ENCODE peak calls at places on chromosome 3, in four cellular contexts. One of them, this sample, is unnamed.

GRCh38 chr3:108014943-108015342 is 75.9 kb downstream of the CD47 start:
- DNase-seq in H9: no peak
- DNase-seq in IMR-90: no peak
- DNase-seq in mesendoderm: no peak
- DNase-seq in this sample: no peak

GRCh38 chr3:179333084-179333483 is 10.3 kb downstream of the ZNF639 start:
- DNase-seq in IMR-90: no peak
- DNase-seq in mesendoderm: no peak
- DNase-seq in H9: no peak
- DNase-seq in this sample: no peak

GRCh38 chr3:66439666-66440344 is 61.0 kb downstream of the LRIG1 start:
- DNase-seq in mesendoderm: no peak
- DNase-seq in H9: no peak
- DNase-seq in IMR-90: no peak
- DNase-seq in this sample: no peak

GRCh38 chr3:47715928-47716327 is 65.8 kb downstream of the SMARCC1 start:
- DNase-seq in mesendoderm: no peak
- DNase-seq in H9: no peak
- DNase-seq in IMR-90: peak
- DNase-seq in this sample: no peak

GRCh38 chr3:2961576-2961975 is 148.6 kb downstream of the IL5RA start:
- DNase-seq in H9: no peak
- DNase-seq in IMR-90: no peak
- DNase-seq in mesendoderm: no peak
- DNase-seq in this sample: no peak

GRCh38 chr3:114216186-114216970 is 21.0 kb downstream of the ZNF80 start:
- DNase-seq in IMR-90: peak
- DNase-seq in mesendoderm: no peak
- DNase-seq in H9: no peak
- DNase-seq in this sample: no peak

GRCh38 chr3:3665546-3665945 is 133.7 kb upstream of the LRRN1 start:
- DNase-seq in H9: no peak
- DNase-seq in mesendoderm: peak
- DNase-seq in IMR-90: no peak
- DNase-seq in this sample: no peak

GRCh38 chr3:179021119-179021903 is 50.3 kb downstream of the ZMAT3 start:
- DNase-seq in H9: no peak
- DNase-seq in mesendoderm: no peak
- DNase-seq in IMR-90: no peak
- DNase-seq in this sample: no peak

GRCh38 chr3:100796556-100796955 is 87.3 kb downstream of the TFG start:
- DNase-seq in mesendoderm: peak
- DNase-seq in H9: no peak
- DNase-seq in IMR-90: peak
- DNase-seq in this sample: no peak

GRCh38 chr3:72724070-72724469 is 124.2 kb downstream of the SHQ1 start:
- DNase-seq in H9: no peak
- DNase-seq in mesendoderm: peak
- DNase-seq in IMR-90: no peak
- DNase-seq in this sample: no peak

GRCh38 chr3:165206454-165207266 is 10.5 kb upstream of the SLITRK3 start:
- DNase-seq in H9: peak
- DNase-seq in mesendoderm: peak
- DNase-seq in IMR-90: peak
- DNase-seq in this sample: peak

GRCh38 chr3:112634786-112635541 is 6.0 kb downstream of the CCDC80 start:
- DNase-seq in IMR-90: peak
- DNase-seq in H9: no peak
- DNase-seq in mesendoderm: no peak
- DNase-seq in this sample: no peak

GRCh38 chr3:86954751-86955150 is 36.2 kb downstream of the VGLL3 start:
- DNase-seq in mesendoderm: no peak
- DNase-seq in IMR-90: no peak
- DNase-seq in H9: no peak
- DNase-seq in this sample: no peak

GRCh38 chr3:27312044-27312668 is 57.0 kb downstream of the NEK10 start:
- DNase-seq in mesendoderm: peak
- DNase-seq in H9: no peak
- DNase-seq in IMR-90: peak
- DNase-seq in this sample: peak

GRCh38 chr3:106609666-106610301 is 741.0 kb upstream of the CBLB start:
- DNase-seq in mesendoderm: peak
- DNase-seq in H9: peak
- DNase-seq in IMR-90: peak
- DNase-seq in this sample: peak

GRCh38 chr3:59126436-59126835 is 76.6 kb upstream of the CFAP20DC start:
- DNase-seq in IMR-90: no peak
- DNase-seq in H9: no peak
- DNase-seq in mesendoderm: no peak
- DNase-seq in this sample: no peak

GRCh38 chr3:112499328-112499727 is at the start of gene BTLA:
- DNase-seq in mesendoderm: no peak
- DNase-seq in IMR-90: no peak
- DNase-seq in H9: no peak
- DNase-seq in this sample: no peak

GRCh38 chr3:195224156-195224979 is 46.6 kb downstream of the XXYLT1 start:
- DNase-seq in H9: no peak
- DNase-seq in IMR-90: no peak
- DNase-seq in mesendoderm: no peak
- DNase-seq in this sample: no peak

GRCh38 chr3:132135628-132136333 is 101.0 kb upstream of the CPNE4 start:
- DNase-seq in H9: peak
- DNase-seq in mesendoderm: peak
- DNase-seq in IMR-90: peak
- DNase-seq in this sample: peak

GRCh38 chr3:101936419-101937331 is 87.4 kb downstream of the NFKBIZ start:
- DNase-seq in mesendoderm: no peak
- DNase-seq in IMR-90: peak
- DNase-seq in H9: no peak
- DNase-seq in this sample: no peak

GRCh38 chr3:113223831-113224240 is 12.5 kb downstream of the BOC start:
- DNase-seq in mesendoderm: no peak
- DNase-seq in H9: no peak
- DNase-seq in IMR-90: no peak
- DNase-seq in this sample: no peak

GRCh38 chr3:128726691-128727031 is 678 bp downstream of the RAB7A start:
- DNase-seq in H9: no peak
- DNase-seq in mesendoderm: peak
- DNase-seq in IMR-90: peak
- DNase-seq in this sample: peak

GRCh38 chr3:131091768-131092167 is 65.1 kb downstream of the NEK11 start:
- DNase-seq in mesendoderm: peak
- DNase-seq in IMR-90: peak
- DNase-seq in H9: no peak
- DNase-seq in this sample: no peak

GRCh38 chr3:110654820-110655522 is 416.6 kb upstream of the NECTIN3 start:
- DNase-seq in mesendoderm: no peak
- DNase-seq in H9: no peak
- DNase-seq in IMR-90: no peak
- DNase-seq in this sample: no peak

GRCh38 chr3:119795849-119796248 is 13.9 kb downstream of the NR1I2 start:
- DNase-seq in IMR-90: no peak
- DNase-seq in mesendoderm: no peak
- DNase-seq in H9: no peak
- DNase-seq in this sample: no peak

GRCh38 chr3:119794971-119795612 is 13.2 kb downstream of the NR1I2 start:
- DNase-seq in H9: peak
- DNase-seq in IMR-90: no peak
- DNase-seq in mesendoderm: peak
- DNase-seq in this sample: peak

GRCh38 chr3:119792270-119792669 is 10.4 kb downstream of the NR1I2 start:
- DNase-seq in mesendoderm: no peak
- DNase-seq in IMR-90: no peak
- DNase-seq in H9: no peak
- DNase-seq in this sample: no peak

GRCh38 chr3:119796368-119796767 is 14.5 kb downstream of the NR1I2 start:
- DNase-seq in IMR-90: no peak
- DNase-seq in H9: no peak
- DNase-seq in mesendoderm: no peak
- DNase-seq in this sample: no peak

GRCh38 chr3:119794401-119794800 is 12.5 kb downstream of the NR1I2 start:
- DNase-seq in mesendoderm: no peak
- DNase-seq in H9: no peak
- DNase-seq in IMR-90: no peak
- DNase-seq in this sample: no peak
- H2AK5ac ChIP-seq in mesendoderm: no peak
- H2AK5ac ChIP-seq in H9: no peak
- H2AK5ac ChIP-seq in IMR-90: no peak
- H2AK5ac ChIP-seq in this sample: no peak

DNA sequence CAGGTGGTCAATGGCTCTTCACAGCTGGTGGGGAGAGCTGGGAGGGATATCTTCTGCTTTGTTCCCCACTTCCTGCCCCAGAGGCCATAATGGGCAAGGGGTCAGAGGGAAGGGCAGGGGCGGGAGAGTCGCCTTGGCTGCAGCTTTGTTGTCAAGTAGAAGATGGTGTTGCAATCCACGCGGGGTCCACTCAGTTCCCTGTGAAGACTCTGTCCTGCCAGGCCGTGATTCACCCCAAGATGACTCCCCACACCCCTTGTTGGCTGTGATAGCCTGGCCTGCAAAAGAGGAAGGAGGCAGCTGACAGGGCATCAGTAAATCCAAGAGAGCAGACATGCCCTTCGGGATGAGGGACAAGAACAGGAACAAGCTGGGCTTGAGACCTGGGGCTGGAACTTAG is 6.9 kb downstream of the GALNT15 start:
- DNase-seq in IMR-90: peak
- DNase-seq in mesendoderm: no peak
- DNase-seq in H9: no peak
- DNase-seq in this sample: no peak
- H4K8ac ChIP-seq in IMR-90: peak
- H4K8ac ChIP-seq in mesendoderm: no peak
- H4K8ac ChIP-seq in H9: no peak
- H4K8ac ChIP-seq in this sample: no peak

GRCh38 chr3:134362670-134363380 is 11.4 kb downstream of the AMOTL2 start:
- DNase-seq in H9: no peak
- DNase-seq in IMR-90: no peak
- DNase-seq in mesendoderm: no peak
- DNase-seq in this sample: no peak
- H2AK5ac ChIP-seq in H9: no peak
- H2AK5ac ChIP-seq in IMR-90: peak
- H2AK5ac ChIP-seq in mesendoderm: peak
- H2AK5ac ChIP-seq in this sample: no peak

DNA sequence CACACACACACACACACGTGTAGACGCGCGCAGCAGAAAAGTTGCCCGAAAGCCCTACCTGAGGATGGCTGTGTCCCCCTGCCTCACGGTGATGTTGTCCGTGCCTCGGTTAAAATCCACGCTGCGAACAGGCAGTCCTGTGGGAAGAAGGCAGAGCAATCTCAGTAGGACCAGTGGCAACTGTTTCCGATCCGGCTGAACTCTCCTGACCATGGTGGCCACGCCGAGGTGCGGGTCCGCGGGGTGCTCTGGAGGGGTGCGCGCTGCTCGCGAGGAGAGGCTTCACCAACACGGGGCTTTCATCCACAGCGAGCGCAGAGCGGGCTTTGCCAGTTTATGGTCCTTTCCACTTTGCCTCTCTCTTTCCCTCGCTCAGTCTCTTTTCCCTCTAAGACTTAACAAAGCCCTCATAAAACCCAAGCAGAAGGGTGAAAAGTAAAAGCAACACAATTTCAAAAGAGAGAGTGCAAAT is 432 bp downstream of the LSAMP start:
- DNase-seq in IMR-90: no peak
- DNase-seq in mesendoderm: no peak
- DNase-seq in H9: peak
- DNase-seq in this sample: no peak
- H4K8ac ChIP-seq in IMR-90: peak
- H4K8ac ChIP-seq in mesendoderm: no peak
- H4K8ac ChIP-seq in H9: no peak
- H4K8ac ChIP-seq in this sample: no peak

DNA sequence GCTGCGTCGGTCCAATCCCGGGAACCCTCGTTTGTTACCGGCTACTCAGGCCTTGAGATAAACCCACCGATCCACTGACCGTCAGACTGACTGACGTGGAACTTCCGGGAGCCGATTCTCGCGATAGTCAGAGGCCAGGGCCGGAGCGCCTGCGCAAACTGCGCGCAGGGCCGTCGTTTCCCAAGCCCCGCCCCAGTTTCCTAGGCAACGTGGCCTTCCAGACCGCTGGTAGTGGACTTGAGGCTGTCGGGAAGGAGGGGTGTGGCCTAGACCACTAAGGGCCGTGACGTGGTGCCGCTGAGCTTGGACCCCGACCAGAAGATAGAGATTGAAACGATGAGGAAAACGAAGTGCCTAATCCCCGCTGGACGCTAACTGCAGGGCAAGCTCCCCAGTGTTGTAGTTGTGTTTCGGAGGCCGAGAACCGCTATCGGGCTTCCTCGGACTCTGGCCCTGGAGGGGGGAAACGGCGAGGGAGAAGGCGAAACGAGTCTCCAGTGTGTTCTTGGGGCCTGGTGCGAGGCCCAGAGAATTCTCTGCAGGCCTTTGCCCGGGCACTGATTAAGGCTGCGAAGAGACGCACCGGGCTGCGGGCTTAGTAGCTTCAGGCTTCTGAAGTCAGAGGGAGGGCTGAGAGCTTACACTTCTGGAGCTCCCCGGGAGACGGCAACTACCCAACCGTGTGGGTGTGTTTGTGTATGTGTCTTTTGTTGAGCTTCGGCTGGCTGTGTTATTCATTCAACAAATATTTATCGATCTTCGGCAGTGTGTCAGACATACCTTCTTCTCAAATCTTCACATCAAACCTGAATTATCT is at the start of gene COPB2:
- DNase-seq in IMR-90: peak
- DNase-seq in mesendoderm: peak
- DNase-seq in H9: peak
- DNase-seq in this sample: peak
- H2AK5ac ChIP-seq in IMR-90: peak
- H2AK5ac ChIP-seq in mesendoderm: no peak
- H2AK5ac ChIP-seq in H9: no peak
- H2AK5ac ChIP-seq in this sample: no peak

DNA sequence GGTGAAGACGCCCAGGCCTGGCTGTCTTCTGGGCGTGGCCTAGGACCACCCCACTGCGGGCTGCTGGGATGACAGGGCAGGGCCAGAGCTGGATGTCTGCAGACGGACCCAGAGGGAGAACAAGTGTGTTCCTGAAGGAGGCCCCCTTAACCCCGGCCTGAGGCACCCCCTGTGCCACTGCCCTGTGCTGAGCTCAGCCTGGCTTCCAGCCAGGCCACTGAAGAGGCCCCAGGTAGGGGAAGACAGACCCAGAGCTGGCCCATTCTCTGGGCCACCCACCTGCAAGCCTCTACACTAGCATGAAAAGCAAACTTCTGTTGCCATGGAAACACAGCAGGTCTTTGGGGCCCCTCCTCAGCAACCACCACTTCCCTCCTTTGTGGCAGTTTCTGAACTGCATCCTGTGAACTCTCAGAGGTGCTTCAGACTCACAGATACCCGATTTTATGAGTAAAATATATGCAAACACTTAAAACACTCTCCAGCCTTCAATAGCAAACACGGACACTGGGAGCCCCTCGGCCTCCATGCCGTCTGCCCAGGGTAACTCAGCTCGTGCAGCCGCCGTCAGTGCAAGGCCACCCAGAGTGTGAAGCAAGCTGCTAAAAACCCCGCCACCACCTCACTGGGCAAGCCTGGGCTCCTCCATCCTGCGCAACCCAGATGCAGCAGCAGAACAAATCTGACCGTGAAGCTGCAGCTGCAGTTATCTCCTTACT is 42.5 kb downstream of the CMTM6 start:
- DNase-seq in H9: peak
- DNase-seq in mesendoderm: peak
- DNase-seq in IMR-90: no peak
- DNase-seq in this sample: peak
- H4K8ac ChIP-seq in H9: no peak
- H4K8ac ChIP-seq in mesendoderm: no peak
- H4K8ac ChIP-seq in IMR-90: no peak
- H4K8ac ChIP-seq in this sample: no peak

This sample was measured in neuronal stem cell.